ENCODE peak calls at places on chromosome 21, in seven cellular contexts. One of them, this sample, is unnamed.

GRCh38 chr21:19065164-19065563 is 661.6 kb upstream of the TMPRSS15 start:
- ATAC-seq in naive thymus-derived CD8-positive, alpha-beta T cell: no peak
- ATAC-seq in activated CD4-positive, alpha-beta T cell treated with anti-CD3 and anti-CD28 coated beads for 36 hours: no peak
- ATAC-seq in pancreas: no peak
- ATAC-seq in activated CD8-positive, alpha-beta memory T cell treated with anti-CD3 and anti-CD28 coated beads, Interleukin-2, amount 10 ng/mL, durations not matched to agents 7 days and 5 days: no peak
- ATAC-seq in right lobe of liver: no peak
- ATAC-seq in stimulated activated memory B cell treated with anti-CD40 and anti-IgM and Interleukin-4, amounts not matched to agents 10 μg/mL and 1 μg/mL and 100 μg/mL, for 72 hours: peak
- ATAC-seq in this sample: no peak

GRCh38 chr21:24895885-24896734 is 711.2 kb downstream of the MRPL39 start:
- ATAC-seq in right lobe of liver: peak
- ATAC-seq in activated CD4-positive, alpha-beta T cell treated with anti-CD3 and anti-CD28 coated beads for 36 hours: no peak
- ATAC-seq in pancreas: peak
- ATAC-seq in naive thymus-derived CD8-positive, alpha-beta T cell: no peak
- ATAC-seq in stimulated activated memory B cell treated with anti-CD40 and anti-IgM and Interleukin-4, amounts not matched to agents 10 μg/mL and 1 μg/mL and 100 μg/mL, for 72 hours: peak
- ATAC-seq in activated CD8-positive, alpha-beta memory T cell treated with anti-CD3 and anti-CD28 coated beads, Interleukin-2, amount 10 ng/mL, durations not matched to agents 7 days and 5 days: no peak
- ATAC-seq in this sample: no peak

GRCh38 chr21:45709127-45709526 is 65.6 kb downstream of the PCBP3 start:
- ATAC-seq in pancreas: no peak
- ATAC-seq in activated CD4-positive, alpha-beta T cell treated with anti-CD3 and anti-CD28 coated beads for 36 hours: peak
- ATAC-seq in stimulated activated memory B cell treated with anti-CD40 and anti-IgM and Interleukin-4, amounts not matched to agents 10 μg/mL and 1 μg/mL and 100 μg/mL, for 72 hours: no peak
- ATAC-seq in right lobe of liver: no peak
- ATAC-seq in naive thymus-derived CD8-positive, alpha-beta T cell: no peak
- ATAC-seq in activated CD8-positive, alpha-beta memory T cell treated with anti-CD3 and anti-CD28 coated beads, Interleukin-2, amount 10 ng/mL, durations not matched to agents 7 days and 5 days: no peak
- ATAC-seq in this sample: no peak

GRCh38 chr21:33750017-33750416 is 107.7 kb downstream of the ITSN1 start:
- ATAC-seq in naive thymus-derived CD8-positive, alpha-beta T cell: no peak
- ATAC-seq in stimulated activated memory B cell treated with anti-CD40 and anti-IgM and Interleukin-4, amounts not matched to agents 10 μg/mL and 1 μg/mL and 100 μg/mL, for 72 hours: no peak
- ATAC-seq in pancreas: no peak
- ATAC-seq in activated CD4-positive, alpha-beta T cell treated with anti-CD3 and anti-CD28 coated beads for 36 hours: no peak
- ATAC-seq in activated CD8-positive, alpha-beta memory T cell treated with anti-CD3 and anti-CD28 coated beads, Interleukin-2, amount 10 ng/mL, durations not matched to agents 7 days and 5 days: no peak
- ATAC-seq in right lobe of liver: no peak
- ATAC-seq in this sample: no peak

GRCh38 chr21:37281993-37282392 is 14.9 kb upstream of the VPS26C start:
- ATAC-seq in stimulated activated memory B cell treated with anti-CD40 and anti-IgM and Interleukin-4, amounts not matched to agents 10 μg/mL and 1 μg/mL and 100 μg/mL, for 72 hours: peak
- ATAC-seq in activated CD8-positive, alpha-beta memory T cell treated with anti-CD3 and anti-CD28 coated beads, Interleukin-2, amount 10 ng/mL, durations not matched to agents 7 days and 5 days: peak
- ATAC-seq in naive thymus-derived CD8-positive, alpha-beta T cell: peak
- ATAC-seq in right lobe of liver: no peak
- ATAC-seq in pancreas: no peak
- ATAC-seq in activated CD4-positive, alpha-beta T cell treated with anti-CD3 and anti-CD28 coated beads for 36 hours: no peak
- ATAC-seq in this sample: peak

GRCh38 chr21:14685568-14685967 is 139.5 kb upstream of the SAMSN1 start:
- ATAC-seq in right lobe of liver: peak
- ATAC-seq in activated CD4-positive, alpha-beta T cell treated with anti-CD3 and anti-CD28 coated beads for 36 hours: no peak
- ATAC-seq in stimulated activated memory B cell treated with anti-CD40 and anti-IgM and Interleukin-4, amounts not matched to agents 10 μg/mL and 1 μg/mL and 100 μg/mL, for 72 hours: peak
- ATAC-seq in pancreas: no peak
- ATAC-seq in activated CD8-positive, alpha-beta memory T cell treated with anti-CD3 and anti-CD28 coated beads, Interleukin-2, amount 10 ng/mL, durations not matched to agents 7 days and 5 days: no peak
- ATAC-seq in naive thymus-derived CD8-positive, alpha-beta T cell: no peak
- ATAC-seq in this sample: no peak

GRCh38 chr21:31803039-31804007 is 69.5 kb upstream of the HUNK start:
- ATAC-seq in naive thymus-derived CD8-positive, alpha-beta T cell: no peak
- ATAC-seq in activated CD4-positive, alpha-beta T cell treated with anti-CD3 and anti-CD28 coated beads for 36 hours: no peak
- ATAC-seq in pancreas: no peak
- ATAC-seq in right lobe of liver: no peak
- ATAC-seq in stimulated activated memory B cell treated with anti-CD40 and anti-IgM and Interleukin-4, amounts not matched to agents 10 μg/mL and 1 μg/mL and 100 μg/mL, for 72 hours: no peak
- ATAC-seq in activated CD8-positive, alpha-beta memory T cell treated with anti-CD3 and anti-CD28 coated beads, Interleukin-2, amount 10 ng/mL, durations not matched to agents 7 days and 5 days: no peak
- ATAC-seq in this sample: no peak

GRCh38 chr21:20272791-20273362 is 725.3 kb upstream of the NCAM2 start:
- ATAC-seq in right lobe of liver: no peak
- ATAC-seq in activated CD8-positive, alpha-beta memory T cell treated with anti-CD3 and anti-CD28 coated beads, Interleukin-2, amount 10 ng/mL, durations not matched to agents 7 days and 5 days: no peak
- ATAC-seq in pancreas: no peak
- ATAC-seq in naive thymus-derived CD8-positive, alpha-beta T cell: no peak
- ATAC-seq in stimulated activated memory B cell treated with anti-CD40 and anti-IgM and Interleukin-4, amounts not matched to agents 10 μg/mL and 1 μg/mL and 100 μg/mL, for 72 hours: no peak
- ATAC-seq in activated CD4-positive, alpha-beta T cell treated with anti-CD3 and anti-CD28 coated beads for 36 hours: no peak
- ATAC-seq in this sample: no peak

GRCh38 chr21:15029077-15029476 is 35.7 kb downstream of the NRIP1 start:
- ATAC-seq in pancreas: no peak
- ATAC-seq in right lobe of liver: no peak
- ATAC-seq in stimulated activated memory B cell treated with anti-CD40 and anti-IgM and Interleukin-4, amounts not matched to agents 10 μg/mL and 1 μg/mL and 100 μg/mL, for 72 hours: no peak
- ATAC-seq in naive thymus-derived CD8-positive, alpha-beta T cell: no peak
- ATAC-seq in activated CD4-positive, alpha-beta T cell treated with anti-CD3 and anti-CD28 coated beads for 36 hours: no peak
- ATAC-seq in activated CD8-positive, alpha-beta memory T cell treated with anti-CD3 and anti-CD28 coated beads, Interleukin-2, amount 10 ng/mL, durations not matched to agents 7 days and 5 days: no peak
- ATAC-seq in this sample: no peak

GRCh38 chr21:23452384-23453083 is 2154.7 kb downstream of the MRPL39 start:
- ATAC-seq in right lobe of liver: peak
- ATAC-seq in stimulated activated memory B cell treated with anti-CD40 and anti-IgM and Interleukin-4, amounts not matched to agents 10 μg/mL and 1 μg/mL and 100 μg/mL, for 72 hours: peak
- ATAC-seq in activated CD4-positive, alpha-beta T cell treated with anti-CD3 and anti-CD28 coated beads for 36 hours: no peak
- ATAC-seq in activated CD8-positive, alpha-beta memory T cell treated with anti-CD3 and anti-CD28 coated beads, Interleukin-2, amount 10 ng/mL, durations not matched to agents 7 days and 5 days: no peak
- ATAC-seq in naive thymus-derived CD8-positive, alpha-beta T cell: no peak
- ATAC-seq in pancreas: peak
- ATAC-seq in this sample: no peak

GRCh38 chr21:44910229-44911065 is 10.3 kb downstream of the ITGB2 start:
- ATAC-seq in pancreas: peak
- ATAC-seq in right lobe of liver: no peak
- ATAC-seq in activated CD8-positive, alpha-beta memory T cell treated with anti-CD3 and anti-CD28 coated beads, Interleukin-2, amount 10 ng/mL, durations not matched to agents 7 days and 5 days: no peak
- ATAC-seq in naive thymus-derived CD8-positive, alpha-beta T cell: no peak
- ATAC-seq in stimulated activated memory B cell treated with anti-CD40 and anti-IgM and Interleukin-4, amounts not matched to agents 10 μg/mL and 1 μg/mL and 100 μg/mL, for 72 hours: no peak
- ATAC-seq in activated CD4-positive, alpha-beta T cell treated with anti-CD3 and anti-CD28 coated beads for 36 hours: no peak
- ATAC-seq in this sample: no peak

GRCh38 chr21:37041706-37042271 is 31.1 kb downstream of the PIGP start:
- ATAC-seq in right lobe of liver: no peak
- ATAC-seq in naive thymus-derived CD8-positive, alpha-beta T cell: no peak
- ATAC-seq in activated CD4-positive, alpha-beta T cell treated with anti-CD3 and anti-CD28 coated beads for 36 hours: no peak
- ATAC-seq in stimulated activated memory B cell treated with anti-CD40 and anti-IgM and Interleukin-4, amounts not matched to agents 10 μg/mL and 1 μg/mL and 100 μg/mL, for 72 hours: no peak
- ATAC-seq in pancreas: no peak
- ATAC-seq in activated CD8-positive, alpha-beta memory T cell treated with anti-CD3 and anti-CD28 coated beads, Interleukin-2, amount 10 ng/mL, durations not matched to agents 7 days and 5 days: no peak
- ATAC-seq in this sample: no peak

GRCh38 chr21:34923626-34924025 is 125.5 kb downstream of the RUNX1 start:
- ATAC-seq in pancreas: no peak
- ATAC-seq in naive thymus-derived CD8-positive, alpha-beta T cell: no peak
- ATAC-seq in activated CD4-positive, alpha-beta T cell treated with anti-CD3 and anti-CD28 coated beads for 36 hours: no peak
- ATAC-seq in activated CD8-positive, alpha-beta memory T cell treated with anti-CD3 and anti-CD28 coated beads, Interleukin-2, amount 10 ng/mL, durations not matched to agents 7 days and 5 days: no peak
- ATAC-seq in stimulated activated memory B cell treated with anti-CD40 and anti-IgM and Interleukin-4, amounts not matched to agents 10 μg/mL and 1 μg/mL and 100 μg/mL, for 72 hours: no peak
- ATAC-seq in right lobe of liver: no peak
- ATAC-seq in this sample: no peak

GRCh38 chr21:42666023-42666747 is 12.8 kb downstream of the PDE9A start:
- ATAC-seq in activated CD4-positive, alpha-beta T cell treated with anti-CD3 and anti-CD28 coated beads for 36 hours: peak
- ATAC-seq in naive thymus-derived CD8-positive, alpha-beta T cell: no peak
- ATAC-seq in right lobe of liver: no peak
- ATAC-seq in stimulated activated memory B cell treated with anti-CD40 and anti-IgM and Interleukin-4, amounts not matched to agents 10 μg/mL and 1 μg/mL and 100 μg/mL, for 72 hours: no peak
- ATAC-seq in pancreas: peak
- ATAC-seq in activated CD8-positive, alpha-beta memory T cell treated with anti-CD3 and anti-CD28 coated beads, Interleukin-2, amount 10 ng/mL, durations not matched to agents 7 days and 5 days: peak
- ATAC-seq in this sample: no peak

GRCh38 chr21:26491663-26492062 is 81.4 kb downstream of the CYYR1 start:
- ATAC-seq in stimulated activated memory B cell treated with anti-CD40 and anti-IgM and Interleukin-4, amounts not matched to agents 10 μg/mL and 1 μg/mL and 100 μg/mL, for 72 hours: peak
- ATAC-seq in activated CD8-positive, alpha-beta memory T cell treated with anti-CD3 and anti-CD28 coated beads, Interleukin-2, amount 10 ng/mL, durations not matched to agents 7 days and 5 days: no peak
- ATAC-seq in activated CD4-positive, alpha-beta T cell treated with anti-CD3 and anti-CD28 coated beads for 36 hours: no peak
- ATAC-seq in right lobe of liver: no peak
- ATAC-seq in pancreas: no peak
- ATAC-seq in naive thymus-derived CD8-positive, alpha-beta T cell: no peak
- ATAC-seq in this sample: no peak

GRCh38 chr21:23384679-23385078 is 2222.6 kb downstream of the MRPL39 start:
- ATAC-seq in stimulated activated memory B cell treated with anti-CD40 and anti-IgM and Interleukin-4, amounts not matched to agents 10 μg/mL and 1 μg/mL and 100 μg/mL, for 72 hours: no peak
- ATAC-seq in pancreas: no peak
- ATAC-seq in naive thymus-derived CD8-positive, alpha-beta T cell: no peak
- ATAC-seq in activated CD4-positive, alpha-beta T cell treated with anti-CD3 and anti-CD28 coated beads for 36 hours: no peak
- ATAC-seq in right lobe of liver: no peak
- ATAC-seq in activated CD8-positive, alpha-beta memory T cell treated with anti-CD3 and anti-CD28 coated beads, Interleukin-2, amount 10 ng/mL, durations not matched to agents 7 days and 5 days: no peak
- ATAC-seq in this sample: no peak

GRCh38 chr21:42038393-42038792 is 28.2 kb upstream of the ZBTB21 start:
- ATAC-seq in naive thymus-derived CD8-positive, alpha-beta T cell: no peak
- ATAC-seq in activated CD8-positive, alpha-beta memory T cell treated with anti-CD3 and anti-CD28 coated beads, Interleukin-2, amount 10 ng/mL, durations not matched to agents 7 days and 5 days: no peak
- ATAC-seq in right lobe of liver: no peak
- ATAC-seq in stimulated activated memory B cell treated with anti-CD40 and anti-IgM and Interleukin-4, amounts not matched to agents 10 μg/mL and 1 μg/mL and 100 μg/mL, for 72 hours: no peak
- ATAC-seq in pancreas: no peak
- ATAC-seq in activated CD4-positive, alpha-beta T cell treated with anti-CD3 and anti-CD28 coated beads for 36 hours: no peak
- ATAC-seq in this sample: no peak

GRCh38 chr21:34974162-34974981 is 74.7 kb downstream of the RUNX1 start:
- ATAC-seq in stimulated activated memory B cell treated with anti-CD40 and anti-IgM and Interleukin-4, amounts not matched to agents 10 μg/mL and 1 μg/mL and 100 μg/mL, for 72 hours: peak
- ATAC-seq in activated CD8-positive, alpha-beta memory T cell treated with anti-CD3 and anti-CD28 coated beads, Interleukin-2, amount 10 ng/mL, durations not matched to agents 7 days and 5 days: peak
- ATAC-seq in naive thymus-derived CD8-positive, alpha-beta T cell: peak
- ATAC-seq in activated CD4-positive, alpha-beta T cell treated with anti-CD3 and anti-CD28 coated beads for 36 hours: peak
- ATAC-seq in pancreas: no peak
- ATAC-seq in right lobe of liver: peak
- ATAC-seq in this sample: peak